ENCODE peak calls at places on chromosome 7, in six cellular contexts. H is heart right ventricle, L is stomach, P is ovary, B is astrocyte, T is astrocyte of the cerebellum. D is an unnamed sample.

GRCh38 chr7:7183061-7183832 is 903 bp downstream of the C1GALT1 start:
- DNase-seq in H (peak), L (peak), P (peak), B (no peak), T (no peak), D (peak)

GRCh38 chr7:111760043-111760442 is 197.8 kb upstream of the IMMP2L start:
- DNase-seq in H (no peak), L (no peak), P (no peak), B (no peak), T (no peak), D (no peak)

GRCh38 chr7:33432825-33433224 is 303.5 kb downstream of the BBS9 start:
- DNase-seq in H (no peak), L (no peak), P (no peak), B (peak), T (no peak), D (no peak)

GRCh38 chr7:152859781-152860191 is 100.2 kb downstream of the ACTR3B start:
- DNase-seq in H (no peak), L (no peak), P (no peak), B (no peak), T (no peak), D (no peak)

GRCh38 chr7:86282014-86282682 is 361.6 kb upstream of the GRM3 start:
- DNase-seq in H (peak), L (no peak), P (no peak), B (no peak), T (no peak), D (no peak)

GRCh38 chr7:48114115-48114514 is 25.1 kb downstream of the UPP1 start:
- DNase-seq in H (no peak), L (no peak), P (no peak), B (no peak), T (no peak), D (no peak)

GRCh38 chr7:73606801-73607691 is 17.3 kb downstream of the MLXIPL start:
- DNase-seq in H (peak), L (peak), P (peak), B (no peak), T (no peak), D (peak)

GRCh38 chr7:95511716-95512260 is 26.0 kb downstream of the ASB4 start:
- DNase-seq in H (no peak), L (peak), P (peak), B (peak), T (peak), D (peak)

GRCh38 chr7:112104153-112104552 is 102.0 kb downstream of the DOCK4 start:
- DNase-seq in H (no peak), L (no peak), P (no peak), B (no peak), T (no peak), D (no peak)

GRCh38 chr7:137992738-137993394 is 9.0 kb downstream of the CREB3L2 start:
- DNase-seq in H (no peak), L (no peak), P (peak), B (peak), T (peak), D (peak)

GRCh38 chr7:94195201-94195600 is 191.0 kb upstream of the BET1 start:
- DNase-seq in H (no peak), L (no peak), P (no peak), B (no peak), T (no peak), D (peak)

GRCh38 chr7:64869121-64869725 is 33.9 kb upstream of the ZNF273 start:
- DNase-seq in H (no peak), L (peak), P (no peak), B (no peak), T (no peak), D (no peak)

DNA sequence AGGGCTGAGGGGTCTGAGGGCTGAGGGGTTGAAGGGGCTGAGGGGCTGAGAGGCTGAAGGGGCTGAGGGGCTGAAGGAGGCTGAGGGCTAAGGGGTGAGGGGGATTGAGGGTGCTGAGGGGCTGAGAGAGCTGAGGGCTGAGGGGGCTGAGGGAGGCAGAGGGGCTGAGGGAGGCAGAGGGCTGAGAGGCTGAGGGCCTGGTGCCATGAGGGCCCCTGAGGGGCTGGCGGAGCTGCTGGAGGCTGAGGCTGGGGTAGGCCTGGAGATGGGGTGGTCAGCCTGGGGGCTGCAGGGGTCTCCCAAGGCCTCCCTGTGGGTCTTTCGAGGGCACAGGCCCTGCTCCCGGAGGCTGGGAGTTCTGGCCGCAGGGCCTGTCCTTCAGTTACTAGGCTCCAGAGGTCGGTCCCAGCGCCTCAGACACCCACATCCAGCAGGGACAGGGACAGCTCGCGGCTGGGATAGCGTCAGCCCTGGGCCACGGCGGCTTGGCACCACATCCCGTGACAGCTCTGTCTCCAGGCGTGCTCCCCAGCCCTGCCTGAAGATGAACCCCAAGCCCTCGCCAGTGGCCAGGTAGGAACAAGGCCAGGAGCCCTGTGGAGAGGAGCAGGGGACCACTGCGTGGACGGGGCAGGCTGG is 16.9 kb downstream of the MYO1G start:
- DNase-seq in H (no peak), L (no peak), P (no peak), B (no peak), T (no peak), D (no peak)
- H3K4me3 ChIP-seq in H (peak), L (peak), P (peak), B (peak), T (no peak), D (no peak)

DNA sequence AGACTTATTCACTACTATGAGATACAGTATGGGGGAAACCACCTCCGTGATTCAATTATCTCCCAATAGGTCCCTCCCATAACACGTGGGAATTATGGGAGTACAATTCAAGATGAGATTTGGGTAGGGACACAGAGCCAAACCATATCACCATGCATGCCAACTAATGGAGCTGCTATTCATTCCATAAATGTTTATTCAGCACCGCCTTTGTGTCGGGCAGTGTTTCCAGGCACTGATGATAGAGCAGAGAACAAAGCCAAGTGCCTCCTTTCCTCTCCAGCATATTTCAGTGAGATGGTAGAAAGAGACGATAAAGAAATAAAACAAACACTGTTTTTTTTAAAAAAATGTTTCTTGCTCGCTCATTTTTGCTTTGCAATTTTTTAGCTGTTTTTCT is 295.9 kb upstream of the FOXK1 start:
- DNase-seq in H (no peak), L (peak), P (no peak), B (no peak), T (no peak), D (no peak)
- TF ChIP-seq CTCF in H (no peak), L (no peak), P (no peak), B (no peak), T (no peak), D (no peak)

GRCh38 chr7:5646846-5647245 is 134.6 kb downstream of the RNF216 start:
- DNase-seq in H (no peak), L (no peak), P (no peak), B (peak), T (no peak), D (peak)
- H3K4me3 ChIP-seq in H (no peak), L (no peak), P (no peak), B (no peak), T (no peak), D (no peak)

DNA sequence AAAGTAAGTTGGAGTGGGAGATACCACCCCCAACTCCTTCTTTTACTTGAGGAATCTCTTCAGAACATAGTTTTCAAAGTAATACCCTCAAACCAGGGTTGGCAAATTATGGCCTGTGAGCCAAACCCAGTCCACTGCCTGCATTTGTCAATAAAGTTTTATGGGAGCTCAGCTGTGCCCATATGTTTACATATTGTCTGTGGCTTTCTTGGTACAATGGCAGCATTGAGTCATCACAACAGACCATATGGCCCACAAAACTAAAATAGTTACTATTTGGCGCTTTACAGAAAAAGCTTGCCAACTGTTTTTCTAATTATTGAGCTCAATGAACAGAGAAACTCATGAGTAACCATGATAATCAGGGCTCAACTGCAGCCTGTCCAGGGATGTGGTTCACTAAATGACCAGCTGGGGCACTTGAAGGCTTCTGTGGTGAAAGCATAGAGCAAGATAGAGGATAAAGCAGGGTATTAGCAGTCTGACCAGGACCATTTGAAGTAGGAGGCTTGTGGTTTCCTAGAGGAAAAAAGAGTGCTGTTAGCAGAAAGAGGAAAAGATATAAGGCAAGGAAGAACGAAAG is 196.0 kb upstream of the GRB10 start:
- DNase-seq in H (no peak), L (no peak), P (no peak), B (peak), T (no peak), D (no peak)
- TF ChIP-seq CTCF in H (no peak), L (no peak), P (no peak), B (peak), T (no peak), D (no peak)

GRCh38 chr7:37912756-37913155 is 3.9 kb downstream of the SFRP4 start:
- DNase-seq in H (no peak), L (no peak), P (no peak), B (peak), T (no peak), D (no peak)

GRCh38 chr7:37918526-37918925 is 1.9 kb upstream of the SFRP4 start:
- DNase-seq in H (no peak), L (no peak), P (no peak), B (no peak), T (no peak), D (no peak)

GRCh38 chr7:37915438-37915837 is 1.2 kb downstream of the SFRP4 start:
- DNase-seq in H (no peak), L (no peak), P (peak), B (no peak), T (no peak), D (no peak)

GRCh38 chr7:37916673-37917660 is at the start of gene SFRP4:
- DNase-seq in H (peak), L (no peak), P (peak), B (peak), T (peak), D (peak)

DNA sequence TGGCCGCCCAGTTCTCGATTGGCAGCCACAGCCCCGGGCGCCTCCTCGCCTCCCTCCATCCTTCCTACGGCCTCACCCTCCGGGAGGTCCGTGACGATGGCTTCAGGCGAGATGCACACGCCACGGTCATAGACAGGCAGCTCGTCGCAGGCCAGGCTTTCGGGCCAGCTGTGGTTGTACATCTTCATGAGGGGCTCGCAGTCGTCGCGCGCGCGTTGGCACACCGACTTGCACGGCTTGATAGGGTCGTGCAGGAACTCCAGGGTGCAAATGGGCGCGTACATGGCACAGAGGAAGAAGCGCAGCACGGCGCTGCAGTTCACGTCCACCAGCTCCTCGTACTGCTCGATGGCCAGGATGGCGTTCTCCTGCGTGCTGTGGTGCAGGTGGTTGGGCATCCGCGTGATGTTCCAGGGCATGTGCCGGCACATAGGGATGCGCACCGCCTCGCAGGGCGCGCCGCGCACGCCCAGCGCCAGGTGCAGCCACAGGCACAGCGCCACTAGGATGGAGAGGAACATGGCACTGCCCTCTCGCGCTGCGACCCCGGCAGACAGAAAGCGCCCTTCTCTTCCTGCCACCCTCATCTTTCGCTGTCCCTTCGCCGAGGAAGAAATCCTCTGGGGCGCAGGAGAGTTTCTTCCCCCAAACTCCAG is 472 bp downstream of the SFRP4 start:
- DNase-seq in H (peak), L (no peak), P (peak), B (peak), T (no peak), D (no peak)
- H3K4me3 ChIP-seq in H (peak), L (peak), P (peak), B (peak), T (peak), D (peak)

DNA sequence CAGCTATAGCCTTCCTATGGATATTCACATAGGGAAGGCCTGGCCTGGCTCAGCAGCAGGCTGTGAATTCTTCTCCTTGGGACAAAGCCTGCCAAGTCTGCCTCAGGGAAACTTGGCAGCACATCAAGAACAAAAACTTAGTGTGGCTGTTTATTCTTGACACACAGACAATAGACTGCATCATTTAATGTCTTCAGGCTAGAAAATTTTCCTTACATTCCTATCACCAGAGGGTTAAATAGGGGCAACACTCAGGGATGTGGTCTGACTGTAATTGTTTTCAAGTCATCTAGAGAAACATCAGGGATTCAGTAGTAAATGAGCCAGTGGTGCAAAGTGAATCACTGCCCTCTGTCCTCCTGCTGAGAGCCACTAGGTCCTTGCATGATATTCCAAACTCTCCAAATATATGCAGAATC is 137.3 kb downstream of the SEMA3C start:
- DNase-seq in H (peak), L (peak), P (peak), B (peak), T (peak), D (peak)
- TF ChIP-seq CTCF in H (no peak), L (no peak), P (no peak), B (peak), T (peak), D (peak)

GRCh38 chr7:115009139-115009538 is 87.2 kb downstream of the MDFIC start:
- DNase-seq in H (no peak), L (no peak), P (no peak), B (peak), T (no peak), D (no peak)

GRCh38 chr7:115010436-115010810 is 88.5 kb downstream of the MDFIC start:
- DNase-seq in H (no peak), L (no peak), P (no peak), B (no peak), T (no peak), D (no peak)

GRCh38 chr7:115007751-115008150 is 85.9 kb downstream of the MDFIC start:
- DNase-seq in H (no peak), L (no peak), P (no peak), B (peak), T (no peak), D (no peak)

GRCh38 chr7:115008465-115009114 is 86.7 kb downstream of the MDFIC start:
- DNase-seq in H (peak), L (no peak), P (peak), B (peak), T (peak), D (peak)

GRCh38 chr7:115009736-115010435 is 88.0 kb downstream of the MDFIC start:
- DNase-seq in H (no peak), L (no peak), P (peak), B (peak), T (peak), D (peak)
- H3K4me3 ChIP-seq in H (no peak), L (no peak), P (no peak), B (no peak), T (no peak), D (no peak)

GRCh38 chr7:55191926-55192692 is 173.0 kb upstream of the LANCL2 start:
- DNase-seq in H (no peak), L (no peak), P (no peak), B (no peak), T (no peak), D (peak)
- TF ChIP-seq CTCF in H (no peak), L (no peak), P (no peak), B (peak), T (peak), D (no peak)

GRCh38 chr7:29100857-29101256 is 45.5 kb downstream of the CPVL start:
- DNase-seq in H (no peak), L (no peak), P (no peak), B (no peak), T (no peak), D (no peak)

GRCh38 chr7:29105191-29105590 is 41.1 kb downstream of the CPVL start:
- DNase-seq in H (no peak), L (no peak), P (no peak), B (no peak), T (no peak), D (no peak)

GRCh38 chr7:29099896-29100847 is 46.2 kb downstream of the CPVL start:
- DNase-seq in H (no peak), L (no peak), P (no peak), B (no peak), T (no peak), D (no peak)

GRCh38 chr7:29106128-29106988 is 40.0 kb downstream of the CPVL start:
- DNase-seq in H (peak), L (peak), P (peak), B (peak), T (peak), D (peak)

GRCh38 chr7:29102554-29103151 is 43.7 kb downstream of the CPVL start:
- DNase-seq in H (peak), L (peak), P (peak), B (peak), T (peak), D (peak)
- H3K4me3 ChIP-seq in H (no peak), L (no peak), P (no peak), B (no peak), T (no peak), D (no peak)

GRCh38 chr7:114825423-114825951 is 96.4 kb upstream of the MDFIC start:
- DNase-seq in H (no peak), L (no peak), P (no peak), B (no peak), T (no peak), D (no peak)
- TF ChIP-seq CTCF in H (no peak), L (no peak), P (no peak), B (no peak), T (no peak), D (no peak)

D was measured in fibroblast of pulmonary artery.